ENCODE peak calls at places on chromosome 20, in nine cellular contexts. W, P, B, I, E, M, S, A and V are unnamed samples.
A peak's percentile ranks its signal among the peaks of the same experiment; 100 is the strongest.

GRCh38 chr20:38275815-38276550 is 15.4 kb upstream of the KIAA1755 start:
- DNase-seq in I (no peak), A (no peak), M (peak; percentile 83), E (no peak), P (peak; percentile 74), S (peak; percentile 95), B (no peak), W (peak; percentile 78), V (peak; percentile 90)

GRCh38 chr20:47125553-47126373 is 230.7 kb downstream of the ZMYND8 start:
- DNase-seq in S (peak; percentile 30), A (no peak), P (peak; percentile 27), E (no peak), I (no peak), W (no peak), M (peak; percentile 51), B (peak; percentile 54), V (peak; percentile 95)

GRCh38 chr20:57242414-57242813 is 24.0 kb downstream of the BMP7 start:
- DNase-seq in W (no peak), B (no peak), M (no peak), P (no peak), E (no peak), S (no peak), A (no peak), I (no peak), V (no peak)

GRCh38 chr20:32906871-32907495 is 48.3 kb downstream of the EFCAB8 start:
- DNase-seq in M (no peak), E (no peak), I (no peak), P (no peak), W (no peak), A (no peak), S (no peak), B (no peak), V (no peak)

GRCh38 chr20:2749343-2749950 is 51.0 kb downstream of the CPXM1 start:
- DNase-seq in W (no peak), I (no peak), E (no peak), A (no peak), P (no peak), M (no peak), B (no peak), S (no peak), V (no peak)

GRCh38 chr20:5827098-5827853 is 77.1 kb downstream of the SHLD1 start:
- DNase-seq in E (no peak), A (no peak), P (no peak), W (no peak), I (no peak), B (no peak), S (no peak), M (no peak), V (no peak)

GRCh38 chr20:25041813-25042530 is 16.0 kb downstream of the ACSS1 start:
- DNase-seq in P (no peak), I (no peak), A (no peak), M (no peak), B (no peak), S (no peak), W (no peak), E (no peak), V (no peak)

GRCh38 chr20:36670665-36671357 is 24.8 kb upstream of the SLA2 start:
- DNase-seq in A (no peak), I (no peak), B (no peak), P (no peak), S (no peak), W (no peak), M (no peak), E (no peak), V (no peak)

GRCh38 chr20:62495798-62496325 is 20.1 kb upstream of the GATA5 start:
- DNase-seq in B (no peak), S (no peak), P (no peak), M (no peak), A (no peak), I (no peak), E (no peak), W (no peak), V (no peak)

GRCh38 chr20:20364016-20364746 is 3.7 kb upstream of the INSM1 start:
- DNase-seq in A (no peak), B (peak; percentile 98), E (peak; percentile 52), P (no peak), W (no peak), M (no peak), I (no peak), S (no peak), V (no peak)

GRCh38 chr20:45173531-45173930 is 1.2 kb upstream of the PI3 start:
- DNase-seq in W (no peak), I (no peak), B (no peak), S (no peak), A (no peak), P (no peak), M (no peak), E (no peak), V (peak; percentile 75)

GRCh38 chr20:38888059-38888831 is 38.0 kb upstream of the FAM83D start:
- DNase-seq in B (no peak), A (no peak), P (no peak), E (no peak), M (no peak), S (no peak), I (no peak), W (no peak), V (no peak)

GRCh38 chr20:25066386-25066785 is 8.4 kb upstream of the ACSS1 start:
- DNase-seq in M (no peak), S (no peak), E (no peak), I (no peak), B (no peak), P (no peak), W (no peak), A (no peak), V (no peak)

GRCh38 chr20:15799871-15800270 is 773.4 kb downstream of the KIF16B start:
- DNase-seq in S (peak; percentile 1), P (peak; percentile 78), E (no peak), I (no peak), W (peak; percentile 37), B (no peak), A (no peak), M (peak; percentile 16), V (peak; percentile 79)

GRCh38 chr20:63124782-63125580 is 91.0 kb downstream of the YTHDF1 start:
- DNase-seq in S (no peak), E (no peak), P (no peak), I (no peak), A (no peak), M (no peak), W (no peak), B (no peak), V (no peak)

GRCh38 chr20:31815408-31816188 is 3.6 kb upstream of the MYLK2 start:
- DNase-seq in E (no peak), S (no peak), B (no peak), A (no peak), M (peak; percentile 43), W (no peak), I (no peak), P (peak; percentile 27), V (no peak)

GRCh38 chr20:57570898-57571297 is 10.0 kb downstream of the PCK1 start:
- DNase-seq in S (no peak), B (no peak), E (no peak), I (no peak), W (no peak), M (no peak), A (no peak), P (no peak), V (no peak)